ENCODE peak calls at places on chromosomes 4 and X, in eight cellular contexts. W is lower lobe of right lung; L is GM23248; M is neural progenitor cell; S is CD4-positive, alpha-beta memory T cell; Y is neuronal stem cell; F is left lung; Q is BE2C. O is an unnamed sample.

GRCh38 chr4:61877893-61878292 is 677.8 kb downstream of the ADGRL3 start:
- DNase-seq in W (no peak), L (no peak), M (no peak), S (no peak), Y (no peak), F (no peak), Q (no peak), O (no peak)

GRCh38 chr4:88939697-88940096 is 117.3 kb downstream of the FAM13A start:
- DNase-seq in W (no peak), L (peak; percentile 20), M (no peak), S (no peak), Y (no peak), F (no peak), Q (no peak), O (no peak)

GRCh38 chrX:38206036-38206435 is 14.6 kb downstream of the SRPX start:
- DNase-seq in W (no peak), L (peak; percentile 86), M (no peak), S (no peak), Y (no peak), F (no peak), Q (no peak), O (no peak)

GRCh38 chrX:129480889-129481288 is 42.4 kb downstream of the SMARCA1 start:
- DNase-seq in W (no peak), L (no peak), M (no peak), S (no peak), Y (no peak), F (no peak), Q (no peak), O (no peak)

GRCh38 chr4:54226399-54227260 is 2.5 kb upstream of the PDGFRA start:
- DNase-seq in W (peak; percentile 68), L (peak; percentile 83), M (peak; percentile 38), S (no peak), Y (peak; percentile 23), F (peak; percentile 70), Q (no peak), O (peak; percentile 74)

GRCh38 chr4:150782311-150782710 is 200.4 kb downstream of the MAB21L2 start:
- DNase-seq in W (no peak), L (no peak), M (no peak), S (no peak), Y (no peak), F (no peak), Q (peak; percentile 76), O (no peak)

GRCh38 chr4:15295421-15296162 is 132.2 kb upstream of the C1QTNF7 start:
- DNase-seq in W (no peak), L (no peak), M (no peak), S (no peak), Y (no peak), F (no peak), Q (peak; percentile 36), O (no peak)

GRCh38 chr4:120853101-120853940 is 69.2 kb downstream of the PRDM5 start:
- DNase-seq in W (no peak), L (peak; percentile 84), M (no peak), S (no peak), Y (no peak), F (no peak), Q (no peak), O (no peak)

GRCh38 chr4:176409627-176410026 is 89.9 kb downstream of the SPCS3 start:
- DNase-seq in W (no peak), L (peak; percentile 23), M (no peak), S (no peak), Y (no peak), F (no peak), Q (no peak), O (no peak)

GRCh38 chr4:74365761-74366160 is 816 bp downstream of the EREG start:
- DNase-seq in W (no peak), L (peak; percentile 23), M (peak; percentile 38), S (no peak), Y (peak; percentile 6), F (peak; percentile 30), Q (peak; percentile 14), O (peak; percentile 49)

GRCh38 chrX:45577361-45577760 is 376.7 kb upstream of the DIPK2B start:
- DNase-seq in W (no peak), L (no peak), M (no peak), S (no peak), Y (no peak), F (no peak), Q (no peak), O (no peak)

GRCh38 chrX:118675966-118676349 is 51.4 kb upstream of the IL13RA1 start:
- DNase-seq in W (no peak), L (no peak), M (no peak), S (no peak), Y (no peak), F (no peak), Q (no peak), O (no peak)

GRCh38 chr4:103075435-103075893 is 1.1 kb downstream of the SLC9B2 start:
- DNase-seq in W (no peak), L (peak; percentile 51), M (no peak), S (no peak), Y (no peak), F (no peak), Q (no peak), O (no peak)

GRCh38 chrX:15298201-15298600 is 17.2 kb downstream of the ASB11 start:
- DNase-seq in W (no peak), L (no peak), M (no peak), S (no peak), Y (no peak), F (no peak), Q (no peak), O (no peak)

GRCh38 chrX:68719904-68720614 is 72.6 kb downstream of the STARD8 start:
- DNase-seq in W (no peak), L (peak; percentile 11), M (peak; percentile 17), S (no peak), Y (no peak), F (peak; percentile 27), Q (no peak), O (no peak)

GRCh38 chr4:138192113-138192512 is 50.0 kb downstream of the SLC7A11 start:
- DNase-seq in W (no peak), L (peak; percentile 38), M (no peak), S (no peak), Y (no peak), F (no peak), Q (no peak), O (no peak)

GRCh38 chr4:3371581-3372001 is 70.2 kb upstream of the HGFAC start:
- DNase-seq in W (peak; percentile 36), L (no peak), M (peak; percentile 65), S (no peak), Y (no peak), F (no peak), Q (no peak), O (no peak)

GRCh38 chr4:11700751-11701226 is 272.1 kb upstream of the HS3ST1 start:
- DNase-seq in W (no peak), L (no peak), M (no peak), S (no peak), Y (no peak), F (no peak), Q (no peak), O (no peak)

GRCh38 chrX:49272426-49272825 is 2.8 kb downstream of the PPP1R3F start:
- DNase-seq in W (no peak), L (no peak), M (no peak), S (peak; percentile 26), Y (no peak), F (no peak), Q (no peak), O (no peak)

GRCh38 chrX:49269768-49270248 is at the start of gene PPP1R3F:
- DNase-seq in W (peak; percentile 50), L (no peak), M (no peak), S (no peak), Y (no peak), F (peak; percentile 40), Q (no peak), O (no peak)

GRCh38 chrX:49270249-49270921 is 792 bp downstream of the PPP1R3F start:
- DNase-seq in W (no peak), L (peak; percentile 19), M (peak; percentile 14), S (no peak), Y (no peak), F (no peak), Q (no peak), O (no peak)

GRCh38 chrX:49273181-49273727 is 3.7 kb downstream of the PPP1R3F start:
- DNase-seq in W (no peak), L (no peak), M (no peak), S (peak; percentile 73), Y (no peak), F (no peak), Q (no peak), O (no peak)

GRCh38 chrX:49271341-49271740 is 1.7 kb downstream of the PPP1R3F start:
- DNase-seq in W (no peak), L (no peak), M (no peak), S (no peak), Y (no peak), F (no peak), Q (no peak), O (no peak)
- H3K4me1 ChIP-seq in W (peaks cover 29% of the 10 kb centered on the region), L (peaks cover 6% of the 10 kb centered on the region), M (peaks cover 7% of the 10 kb centered on the region), S (peaks cover 69% of the 10 kb centered on the region), Y (peaks cover 10% of the 10 kb centered on the region), F (peaks cover 7% of the 10 kb centered on the region), Q (no peaks in the 10 kb centered on the region), O (peaks cover 11% of the 10 kb centered on the region)

GRCh38 chr4:160423879-160424451 is 1321.1 kb downstream of the RAPGEF2 start:
- DNase-seq in W (no peak), L (no peak), M (no peak), S (no peak), Y (no peak), F (no peak), Q (no peak), O (no peak)
- H3K4me3 ChIP-seq in W (no peak overlapping the region), L (no peak overlapping the region), M (no peak overlapping the region), S (no peak overlapping the region), Y (no peak overlapping the region), F (no peak overlapping the region), Q (no peak overlapping the region), O (no peak overlapping the region)

GRCh38 chr4:99636422-99636821 is 21.2 kb downstream of the C4orf54 start:
- DNase-seq in W (no peak), L (no peak), M (no peak), S (no peak), Y (no peak), F (no peak), Q (no peak), O (no peak)
- H3K4me1 ChIP-seq in W (no peaks in the 10 kb centered on the region), L (no peaks in the 10 kb centered on the region), M (peaks cover 9% of the 10 kb centered on the region), S (no peaks in the 10 kb centered on the region), Y (no peaks in the 10 kb centered on the region), F (no peaks in the 10 kb centered on the region), Q (no peaks in the 10 kb centered on the region), O (no peaks in the 10 kb centered on the region)

GRCh38 chrX:71058116-71058515 is 10.0 kb downstream of the SNX12 start:
- DNase-seq in W (no peak), L (no peak), M (no peak), S (no peak), Y (no peak), F (no peak), Q (no peak), O (no peak)

GRCh38 chrX:71056857-71057256 is 11.3 kb downstream of the SNX12 start:
- DNase-seq in W (no peak), L (peak; percentile 62), M (no peak), S (no peak), Y (no peak), F (no peak), Q (no peak), O (no peak)

GRCh38 chrX:71052721-71053120 is 15.4 kb downstream of the SNX12 start:
- DNase-seq in W (no peak), L (no peak), M (no peak), S (no peak), Y (no peak), F (no peak), Q (no peak), O (no peak)

DNA sequence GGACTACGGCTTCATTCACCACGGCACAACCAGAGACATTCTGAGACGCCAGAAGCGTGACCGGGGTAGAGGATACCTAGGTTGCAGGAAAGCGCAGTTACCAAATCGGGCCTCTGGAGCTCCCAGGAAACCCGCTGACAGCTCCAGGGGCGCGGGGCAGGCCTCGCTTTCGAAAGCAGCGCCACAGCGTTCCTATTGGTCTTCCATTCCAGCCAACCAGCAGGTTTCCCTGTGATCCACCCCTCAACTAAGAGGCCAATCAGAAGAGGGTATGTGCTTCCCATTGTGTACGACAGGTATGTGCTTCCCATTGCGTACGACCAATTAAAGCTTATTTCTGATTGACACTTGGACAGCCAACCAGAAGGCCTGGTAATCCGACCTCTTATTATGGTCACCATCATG is 14.9 kb downstream of the SNX12 start:
- DNase-seq in W (no peak), L (no peak), M (peak; percentile 84), S (peak; percentile 18), Y (peak; percentile 62), F (no peak), Q (no peak), O (no peak)
- H3K4me3 ChIP-seq in W (peak overlapping the region; percentile 14), L (no peak overlapping the region), M (peak overlapping the region; percentile 50), S (no peak overlapping the region), Y (peak overlapping the region; percentile 74), F (no peak overlapping the region), Q (no peak overlapping the region), O (no peak overlapping the region)